ENCODE peak calls at places on chromosomes 1 and 21, in six cellular contexts. M, F, W, V, R and Q are unnamed samples.
A peak's percentile ranks its signal among the peaks of the same experiment; 100 is the strongest.

GRCh38 chr1:241447056-241447649 is 72.4 kb downstream of the FH start:
- DNase-seq in M (no peak), F (no peak), W (no peak), V (no peak), R (no peak), Q (no peak)

GRCh38 chr1:208298593-208299233 is 54.5 kb upstream of the PLXNA2 start:
- DNase-seq in M (peak; percentile 89), F (peak; percentile 68), W (no peak), V (peak; percentile 13), R (no peak), Q (peak; percentile 63)

GRCh38 chr21:29182674-29183073 is 52.2 kb downstream of the MAP3K7CL start:
- DNase-seq in M (no peak), F (no peak), W (no peak), V (no peak), R (no peak), Q (no peak)

GRCh38 chr1:225733254-225733653 is 44.4 kb upstream of the SRP9 start:
- DNase-seq in M (peak; percentile 18), F (no peak), W (no peak), V (no peak), R (no peak), Q (peak; percentile 35)

GRCh38 chr1:167427843-167428242 is 90.5 kb downstream of the CD247 start:
- DNase-seq in M (no peak), F (no peak), W (no peak), V (no peak), R (no peak), Q (no peak)

GRCh38 chr1:87179851-87180519 is 148.7 kb upstream of the LMO4 start:
- DNase-seq in M (no peak), F (no peak), W (no peak), V (no peak), R (no peak), Q (no peak)

GRCh38 chr1:23763040-23763577 is 15.1 kb upstream of the PITHD1 start:
- DNase-seq in M (no peak), F (no peak), W (no peak), V (no peak), R (peak; percentile 23), Q (no peak)

GRCh38 chr1:162151900-162152829 is 82.7 kb downstream of the NOS1AP start:
- DNase-seq in M (peak; percentile 46), F (no peak), W (no peak), V (no peak), R (no peak), Q (peak; percentile 83)

GRCh38 chr1:210299501-210299900 is 29.2 kb upstream of the HHAT start:
- DNase-seq in M (no peak), F (no peak), W (no peak), V (no peak), R (no peak), Q (no peak)

GRCh38 chr1:223621312-223621734 is 44.2 kb downstream of the CAPN8 start:
- DNase-seq in M (no peak), F (peak; percentile 48), W (no peak), V (no peak), R (no peak), Q (peak; percentile 87)

GRCh38 chr1:29280780-29281131 is 44.4 kb downstream of the PTPRU start:
- DNase-seq in M (no peak), F (no peak), W (no peak), V (no peak), R (no peak), Q (no peak)

GRCh38 chr21:36203603-36203889 is 46.9 kb downstream of the DOP1B start:
- DNase-seq in M (peak; percentile 55), F (no peak), W (no peak), V (no peak), R (peak; percentile 51), Q (no peak)

GRCh38 chr21:37987668-37988067 is 71.4 kb upstream of the KCNJ6 start:
- DNase-seq in M (no peak), F (no peak), W (no peak), V (no peak), R (no peak), Q (no peak)

GRCh38 chr1:245583081-245583480 is 428.3 kb downstream of the KIF26B start:
- DNase-seq in M (no peak), F (no peak), W (no peak), V (no peak), R (no peak), Q (no peak)

GRCh38 chr1:178004926-178005391 is 35.1 kb upstream of the SEC16B start:
- DNase-seq in M (no peak), F (no peak), W (no peak), V (no peak), R (no peak), Q (no peak)

GRCh38 chr21:32977216-32977615 is 48.5 kb upstream of the OLIG2 start:
- DNase-seq in M (no peak), F (no peak), W (no peak), V (no peak), R (no peak), Q (no peak)

GRCh38 chr1:173405758-173406344 is 71.3 kb upstream of the PRDX6 start:
- DNase-seq in M (no peak), F (no peak), W (no peak), V (no peak), R (no peak), Q (no peak)

GRCh38 chr1:1426961-1427934 is 6.2 kb upstream of the ANKRD65 start:
- DNase-seq in M (no peak), F (peak; percentile 68), W (peak; percentile 54), V (no peak), R (no peak), Q (no peak)

GRCh38 chr1:160107512-160107911 is 8.0 kb upstream of the ATP1A2 start:
- DNase-seq in M (no peak), F (no peak), W (no peak), V (no peak), R (no peak), Q (no peak)

GRCh38 chr1:176033474-176033873 is 173.6 kb downstream of the COP1 start:
- DNase-seq in M (no peak), F (no peak), W (no peak), V (no peak), R (no peak), Q (no peak)

GRCh38 chr21:42568377-42568776 is 54.7 kb downstream of the SLC37A1 start:
- DNase-seq in M (peak; percentile 4), F (peak; percentile 33), W (no peak), V (no peak), R (no peak), Q (no peak)

DNA sequence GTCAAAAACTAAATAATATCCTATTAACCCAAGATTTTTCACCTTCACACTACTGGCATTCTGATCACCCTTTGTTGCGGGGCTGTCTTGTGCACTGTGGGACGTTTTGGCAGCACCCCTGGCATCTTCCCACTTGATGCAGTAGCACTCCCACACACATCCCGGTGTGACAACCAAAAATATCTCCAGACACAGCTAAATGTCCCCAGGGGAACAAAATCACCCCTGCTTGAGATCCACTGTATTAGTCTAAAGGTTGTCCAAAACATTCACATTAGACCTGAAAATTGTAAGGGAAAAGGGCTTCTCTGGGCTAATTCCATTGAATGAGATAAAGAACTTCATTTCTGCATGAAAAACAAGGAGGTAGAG is 37.8 kb downstream of the PLEKHO1 start:
- DNase-seq in M (no peak), F (no peak), W (no peak), V (no peak), R (no peak), Q (no peak)
- TF ChIP-seq CTCF in M (no peak), F (no peak), W (no peak), V (peak; percentile 7), R (no peak), Q (no peak)

DNA sequence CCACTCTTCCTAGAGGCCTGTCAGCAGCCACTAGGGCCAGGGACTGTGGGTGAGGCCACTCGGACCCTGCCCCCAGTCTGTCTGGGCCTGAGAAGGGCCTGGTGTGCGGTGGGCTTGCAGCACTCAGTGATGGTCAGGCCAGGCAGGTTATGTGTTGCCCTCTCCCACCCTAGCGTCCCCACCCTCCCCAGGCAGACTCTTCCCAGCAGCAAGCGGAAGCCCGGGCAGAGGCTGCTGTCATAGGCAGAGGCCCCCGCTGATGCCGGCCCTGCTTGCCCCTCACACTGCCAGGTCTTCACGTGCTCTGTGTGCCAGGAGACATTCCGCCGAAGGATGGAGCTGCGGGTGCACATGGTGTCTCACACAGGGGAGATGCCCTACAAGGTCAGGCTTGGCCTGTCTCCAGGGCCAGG is 6.6 kb downstream of the ZBTB48 start:
- DNase-seq in M (no peak), F (no peak), W (no peak), V (no peak), R (no peak), Q (no peak)
- H3K36me3 ChIP-seq in M (peaks cover 9% of the 10 kb centered on the region), F (peaks cover 28% of the 10 kb centered on the region), W (peaks cover 36% of the 10 kb centered on the region), V (peaks cover 32% of the 10 kb centered on the region), R (peaks cover 12% of the 10 kb centered on the region), Q (peaks cover 11% of the 10 kb centered on the region)

DNA sequence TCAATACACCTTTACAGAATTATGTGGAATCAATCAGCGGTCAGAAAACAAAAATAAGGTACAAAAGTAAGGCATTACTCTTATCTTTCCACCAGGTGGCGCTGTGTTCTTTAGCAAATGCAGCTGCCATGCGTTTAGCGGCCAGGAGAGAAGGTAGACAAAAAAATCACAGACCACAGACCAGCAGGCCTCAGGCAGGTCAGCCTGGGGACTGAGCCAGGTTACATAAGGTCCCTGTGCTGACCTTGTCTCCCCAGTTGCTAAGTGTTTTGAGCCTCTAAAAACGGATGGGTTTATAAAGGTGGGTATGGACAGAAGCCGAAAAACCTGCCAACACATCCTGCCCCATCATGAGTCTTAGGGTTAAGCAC is 2.8 kb downstream of the RGS16 start:
- DNase-seq in M (peak; percentile 77), F (peak; percentile 76), W (peak; percentile 93), V (no peak), R (peak; percentile 54), Q (peak; percentile 86)
- TF ChIP-seq CTCF in M (peak; percentile 95), F (peak; percentile 96), W (peak; percentile 69), V (peak; percentile 86), R (peak; percentile 92), Q (peak; percentile 92)

GRCh38 chr1:156480411-156481192 is 20.0 kb downstream of the MEF2D start:
- DNase-seq in M (peak; percentile 51), F (no peak), W (peak; percentile 79), V (peak; percentile 65), R (no peak), Q (no peak)

GRCh38 chr1:156482276-156482675 is 18.3 kb downstream of the MEF2D start:
- DNase-seq in M (no peak), F (no peak), W (no peak), V (no peak), R (no peak), Q (no peak)

GRCh38 chr1:156483397-156483796 is 17.2 kb downstream of the MEF2D start:
- DNase-seq in M (no peak), F (no peak), W (no peak), V (no peak), R (no peak), Q (no peak)

GRCh38 chr1:156480015-156480368 is 20.6 kb downstream of the MEF2D start:
- DNase-seq in M (no peak), F (no peak), W (no peak), V (no peak), R (no peak), Q (no peak)

DNA sequence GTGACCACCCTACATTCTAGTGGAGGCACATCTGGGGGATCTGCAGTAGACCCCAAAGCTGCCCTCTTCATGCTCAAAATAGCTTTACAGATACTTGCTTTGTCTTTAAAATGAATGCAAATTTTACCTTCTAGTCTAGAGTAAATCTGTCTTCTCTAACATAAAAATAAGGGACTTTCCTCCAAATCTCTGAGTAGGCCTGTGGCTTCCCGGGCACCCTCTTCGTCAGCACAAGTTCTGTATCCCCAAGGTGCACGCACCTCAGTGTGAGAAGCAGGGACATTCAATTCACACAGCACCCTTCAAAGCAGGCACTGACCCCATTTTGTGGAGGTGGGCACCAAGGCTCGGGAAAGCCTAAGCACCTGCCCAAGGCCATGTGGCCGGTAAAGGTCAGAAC is 19.0 kb downstream of the MEF2D start:
- DNase-seq in M (no peak), F (no peak), W (no peak), V (no peak), R (no peak), Q (no peak)
- H3K36me3 ChIP-seq in M (peaks cover 29% of the 10 kb centered on the region), F (peaks cover 66% of the 10 kb centered on the region), W (peaks cover 50% of the 10 kb centered on the region), V (peaks cover 78% of the 10 kb centered on the region), R (peaks cover 67% of the 10 kb centered on the region), Q (peaks cover 47% of the 10 kb centered on the region)